ENCODE peak calls at places on chromosomes 4 and X, in five cellular contexts. K is OCI-LY7, A is hepatocyte, P is GM23248, Q is IMR-90. U is an unnamed sample.

GRCh38 chrX:56588397-56589188 is 25.2 kb downstream of the UBQLN2 start:
- DNase-seq in K (no peak), P (no peak), Q (no peak), A (no peak), U (no peak)

GRCh38 chrX:149002320-149002719 is 501.9 kb downstream of the AFF2 start:
- DNase-seq in A (no peak), P (no peak), Q (no peak), K (no peak), U (no peak)

GRCh38 chrX:46710927-46711623 is 47.8 kb downstream of the SLC9A7 start:
- DNase-seq in P (no peak), A (no peak), K (peak), Q (no peak), U (no peak)

GRCh38 chrX:133151320-133151719 is 54.4 kb upstream of the USP26 start:
- DNase-seq in K (no peak), P (peak), Q (no peak), A (peak), U (no peak)

GRCh38 chr4:173294444-173294843 is 39.7 kb downstream of the HMGB2 start:
- DNase-seq in Q (no peak), P (no peak), K (no peak), A (no peak), U (no peak)

GRCh38 chr4:2935762-2936743 is 27.2 kb downstream of the NOP14 start:
- DNase-seq in Q (no peak), P (peak), A (peak), K (peak), U (peak)

GRCh38 chr4:77203380-77204197 is 46.6 kb downstream of the CCNG2 start:
- DNase-seq in K (peak), P (peak), A (peak), Q (peak), U (peak)

GRCh38 chrX:13911581-13911980 is 94.7 kb upstream of the GPM6B start:
- DNase-seq in Q (peak), K (no peak), P (peak), A (peak), U (no peak)

GRCh38 chr4:135718019-135718418 is 1516.4 kb upstream of the PABPC4L start:
- DNase-seq in Q (peak), A (no peak), K (no peak), P (no peak), U (no peak)

GRCh38 chr4:145786261-145786660 is 106.3 kb downstream of the C4orf51 start:
- DNase-seq in K (no peak), Q (no peak), P (no peak), A (no peak), U (no peak)

GRCh38 chr4:185599151-185599648 is 63.9 kb upstream of the PDLIM3 start:
- DNase-seq in A (no peak), K (no peak), P (no peak), Q (no peak), U (no peak)

GRCh38 chr4:165301833-165302232 is 25.6 kb upstream of the MSMO1 start:
- DNase-seq in Q (peak), A (no peak), K (no peak), P (peak), U (peak)
- H3K4me3 ChIP-seq in Q (peak), A (no peak), K (no peak), P (peak), U (peak)

GRCh38 chr4:1726146-1726934 is 5.0 kb downstream of the TACC3 start:
- DNase-seq in Q (peak), K (peak), A (peak), P (peak), U (peak)
- H2AFZ ChIP-seq in Q (peak), K (no peak), A (peak), P (no peak), U (no peak)

GRCh38 chrX:154441984-154442707 is 1.8 kb upstream of the FAM50A start:
- DNase-seq in Q (no peak), P (no peak), A (no peak), K (no peak), U (no peak)

GRCh38 chrX:154444001-154444754 is at the start of gene FAM50A:
- DNase-seq in K (peak), Q (peak), A (peak), P (peak), U (peak)

GRCh38 chrX:154441564-154441963 is 2.4 kb upstream of the FAM50A start:
- DNase-seq in A (no peak), Q (no peak), K (no peak), P (no peak), U (no peak)

GRCh38 chrX:154444755-154445246 is 860 bp downstream of the FAM50A start:
- DNase-seq in K (no peak), Q (no peak), P (peak), A (no peak), U (no peak)

DNA sequence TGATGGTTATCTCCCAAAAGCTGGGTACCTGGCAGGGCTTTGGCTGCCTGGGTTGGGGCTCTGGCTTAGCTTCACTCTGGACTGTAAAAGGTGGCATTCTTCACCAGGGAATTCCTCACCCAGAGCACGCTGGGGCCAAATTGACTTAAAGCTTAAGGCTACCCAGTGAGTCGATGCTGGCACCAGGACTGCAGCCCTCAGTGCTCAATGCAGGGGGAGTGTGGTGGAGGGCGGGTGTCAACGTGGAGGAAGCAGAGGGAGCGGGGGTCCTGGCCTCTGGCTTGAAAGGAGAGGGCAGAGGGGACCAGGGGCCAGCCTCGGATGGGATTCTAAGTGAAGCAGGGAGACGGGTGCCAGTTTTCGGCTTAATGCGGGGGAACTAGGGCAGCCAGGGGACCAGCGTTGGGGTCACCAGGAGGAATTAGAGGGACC is 446 bp upstream of the FAM50A start:
- DNase-seq in A (no peak), K (no peak), Q (no peak), P (peak), U (peak)
- H3K4me3 ChIP-seq in A (no peak), K (peak), Q (peak), P (peak), U (peak)

GRCh38 chr4:31100551-31100950 is 380.4 kb downstream of the PCDH7 start:
- DNase-seq in A (no peak), P (no peak), Q (peak), K (no peak), U (no peak)
- H2AFZ ChIP-seq in A (no peak), P (no peak), Q (no peak), K (no peak), U (no peak)

GRCh38 chrX:137428251-137428661 is 137.7 kb upstream of the ZIC3 start:
- DNase-seq in Q (no peak), A (no peak), K (no peak), P (peak), U (no peak)

GRCh38 chrX:137428777-137429564 is 137.0 kb upstream of the ZIC3 start:
- DNase-seq in A (no peak), P (no peak), K (no peak), Q (no peak), U (no peak)

GRCh38 chrX:137427813-137428212 is 138.1 kb upstream of the ZIC3 start:
- DNase-seq in K (no peak), A (no peak), P (peak), Q (no peak), U (no peak)

GRCh38 chrX:137425273-137425902 is 140.5 kb upstream of the ZIC3 start:
- DNase-seq in Q (no peak), A (no peak), K (no peak), P (no peak), U (no peak)

GRCh38 chrX:137427061-137427778 is 138.7 kb upstream of the ZIC3 start:
- DNase-seq in A (no peak), Q (no peak), P (no peak), K (no peak), U (no peak)
- H3K4me3 ChIP-seq in A (no peak), Q (no peak), P (peak), K (no peak), U (no peak)

GRCh38 chr4:6180841-6181631 is 19.3 kb downstream of the JAKMIP1 start:
- DNase-seq in A (no peak), P (no peak), Q (no peak), K (peak), U (no peak)

GRCh38 chr4:6178757-6179156 is 21.6 kb downstream of the JAKMIP1 start:
- DNase-seq in A (no peak), Q (no peak), P (peak), K (no peak), U (no peak)

GRCh38 chr4:6179362-6179761 is 21.0 kb downstream of the JAKMIP1 start:
- DNase-seq in K (no peak), Q (no peak), A (no peak), P (no peak), U (no peak)

GRCh38 chr4:6175426-6175825 is 24.9 kb downstream of the JAKMIP1 start:
- DNase-seq in Q (no peak), A (no peak), P (no peak), K (no peak), U (no peak)

DNA sequence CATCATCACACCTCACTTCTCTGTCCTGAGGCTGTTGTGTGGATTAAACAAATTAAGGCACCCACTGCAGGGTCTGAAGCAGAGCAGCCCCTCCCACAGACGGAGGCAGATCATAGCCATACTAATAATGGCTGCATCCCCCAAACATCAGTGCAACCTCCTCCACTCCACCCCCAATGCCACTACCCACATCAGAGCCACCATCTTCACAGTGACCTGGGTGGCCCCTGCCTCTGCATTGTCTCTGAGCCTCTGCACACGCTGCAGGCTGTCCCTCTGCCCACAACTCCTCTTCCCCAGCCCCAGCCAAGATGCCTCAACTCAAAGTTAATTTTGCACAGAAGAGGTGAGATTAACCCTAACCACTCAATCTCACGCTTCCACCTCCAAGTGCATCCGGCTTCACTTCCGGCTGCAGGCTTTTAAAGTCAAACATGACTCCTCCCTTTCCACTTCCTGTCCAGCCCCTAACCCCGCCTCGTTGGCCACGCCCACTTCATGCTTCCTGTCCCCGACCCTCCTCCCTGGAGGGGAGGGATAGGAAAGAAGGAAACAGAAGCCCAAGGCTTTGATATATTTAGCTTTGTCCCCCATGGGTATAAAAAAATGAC is 22.7 kb downstream of the JAKMIP1 start:
- DNase-seq in P (no peak), Q (no peak), K (peak), A (no peak), U (peak)
- H2AFZ ChIP-seq in P (no peak), Q (no peak), K (peak), A (no peak), U (peak)

GRCh38 chr4:140038031-140038533 is 115.9 kb downstream of the MAML3 start:
- DNase-seq in K (no peak), A (no peak), P (peak), Q (peak), U (no peak)

GRCh38 chr4:140042634-140043033 is 111.3 kb downstream of the MAML3 start:
- DNase-seq in P (no peak), Q (no peak), A (no peak), K (no peak), U (no peak)

GRCh38 chr4:140031706-140032105 is 122.3 kb downstream of the MAML3 start:
- DNase-seq in Q (no peak), A (no peak), P (no peak), K (no peak), U (no peak)

DNA sequence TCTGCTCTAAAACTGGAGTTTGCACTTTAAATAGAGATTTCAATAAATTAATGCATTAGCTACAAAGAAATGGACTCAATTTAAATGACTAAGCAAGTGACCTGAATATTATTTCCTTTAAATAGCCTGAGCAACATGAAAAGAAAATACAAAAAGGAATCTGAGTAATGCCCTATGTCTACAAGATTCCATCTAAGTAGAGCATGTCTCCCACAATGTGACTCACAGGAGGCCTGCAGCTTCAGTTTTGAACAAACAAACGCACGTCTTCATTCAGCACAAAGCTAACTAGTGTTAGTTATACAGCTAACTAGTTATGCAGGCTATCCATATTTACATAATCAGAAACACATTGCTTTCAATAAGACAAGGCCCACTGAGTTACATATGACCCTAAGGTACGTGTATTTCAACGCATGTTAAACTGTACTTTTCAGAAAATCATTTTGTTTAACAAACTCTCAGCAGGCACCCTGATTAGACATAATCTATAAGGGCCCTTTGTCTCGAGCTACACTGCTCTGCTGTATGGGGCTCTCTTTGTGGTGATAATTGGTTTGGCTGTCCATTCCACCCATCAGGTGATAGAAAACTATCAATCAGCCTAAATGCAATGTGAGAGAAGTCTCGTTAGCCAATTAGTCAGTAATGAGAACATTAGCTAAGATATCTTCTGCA is 116.5 kb downstream of the MAML3 start:
- DNase-seq in P (peak), K (no peak), Q (peak), A (peak), U (no peak)
- H3K4me3 ChIP-seq in P (peak), K (no peak), Q (no peak), A (no peak), U (no peak)

DNA sequence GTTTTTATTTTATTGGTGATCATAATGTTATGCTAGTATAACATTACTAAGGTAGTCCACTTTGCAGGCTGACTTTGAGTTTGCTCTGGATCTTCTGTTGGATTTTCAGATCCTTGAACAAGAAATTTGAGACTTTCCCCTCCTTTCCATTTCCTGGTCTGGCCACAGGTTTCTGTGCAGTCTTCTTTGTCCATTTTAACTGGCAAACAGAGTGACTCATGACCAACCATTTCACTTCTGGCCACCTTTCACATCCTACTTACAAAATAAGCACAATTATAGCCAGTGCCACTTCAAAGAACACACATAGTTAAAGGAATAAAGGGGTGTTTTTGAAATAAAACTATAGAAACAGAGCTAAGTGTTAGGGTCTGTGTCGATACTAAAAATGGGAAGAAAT is 8.4 kb downstream of the ANK2 start:
- DNase-seq in P (peak), Q (no peak), A (no peak), K (no peak), U (no peak)
- H2AFZ ChIP-seq in P (no peak), Q (no peak), A (no peak), K (no peak), U (no peak)

GRCh38 chr4:184287697-184288255 is 70.1 kb upstream of the ENPP6 start:
- DNase-seq in Q (peak), K (peak), P (peak), A (peak), U (peak)
- H3K4me3 ChIP-seq in Q (no peak), K (peak), P (no peak), A (no peak), U (no peak)

U was measured in Karpas-422.